ENCODE peak calls at places on chromosomes 2 and 18, in five cellular contexts. G is adipocyte, O is heart left ventricle, B is T-cell, E is bronchial epithelial cell. S is an unnamed sample.

GRCh38 chr2:15553519-15553918 is 7.6 kb downstream of the NBAS start:
- DNase-seq in G (no peak), O (no peak), B (no peak), E (no peak), S (no peak)

GRCh38 chr2:16281451-16282330 is 341.3 kb downstream of the MYCN start:
- DNase-seq in G (no peak), O (no peak), B (no peak), E (peak; percentile 52), S (peak; percentile 50)

GRCh38 chr18:4450065-4450676 is 4.9 kb downstream of the DLGAP1 start:
- DNase-seq in G (no peak), O (no peak), B (no peak), E (no peak), S (no peak)

GRCh38 chr2:175363719-175364118 is 182.2 kb upstream of the ATP5MC3 start:
- DNase-seq in G (no peak), O (no peak), B (no peak), E (no peak), S (no peak)

GRCh38 chr2:228869601-228870264 is 401.4 kb downstream of the PID1 start:
- DNase-seq in G (peak; percentile 42), O (no peak), B (no peak), E (no peak), S (no peak)

GRCh38 chr2:172178035-172178434 is 75.3 kb upstream of the DLX2 start:
- DNase-seq in G (no peak), O (no peak), B (no peak), E (peak; percentile 90), S (no peak)

GRCh38 chr2:184577056-184577455 is 21.3 kb upstream of the ZNF804A start:
- DNase-seq in G (no peak), O (no peak), B (no peak), E (no peak), S (no peak)

GRCh38 chr2:241355983-241356870 is at the start of gene FARP2:
- DNase-seq in G (peak; percentile 100), O (peak; percentile 100), B (peak; percentile 99), E (peak; percentile 92), S (peak; percentile 100)

GRCh38 chr2:227643990-227644551 is 22.5 kb upstream of the SCYGR5 start:
- DNase-seq in G (no peak), O (no peak), B (no peak), E (no peak), S (no peak)

GRCh38 chr2:205524656-205525055 is 157.6 kb upstream of the NRP2 start:
- DNase-seq in G (no peak), O (no peak), B (no peak), E (peak; percentile 37), S (no peak)

GRCh38 chr2:233463586-233463985 is 103.0 kb downstream of the USP40 start:
- DNase-seq in G (no peak), O (no peak), B (no peak), E (no peak), S (no peak)

GRCh38 chr2:44104855-44105271 is 63.8 kb upstream of the PPM1B start:
- DNase-seq in G (no peak), O (no peak), B (no peak), E (no peak), S (no peak)

GRCh38 chr2:70541481-70542020 is 12.1 kb downstream of the TGFA start:
- DNase-seq in G (no peak), O (no peak), B (no peak), E (peak; percentile 81), S (no peak)

GRCh38 chr2:176612736-176613135 is 343.5 kb downstream of the MTX2 start:
- DNase-seq in G (no peak), O (no peak), B (no peak), E (peak; percentile 82), S (no peak)

GRCh38 chr18:67266591-67267237 is 249.8 kb downstream of the DSEL start:
- DNase-seq in G (peak; percentile 83), O (no peak), B (no peak), E (peak; percentile 84), S (no peak)

GRCh38 chr2:236636261-236636660 is 66.6 kb downstream of the ACKR3 start:
- DNase-seq in G (no peak), O (no peak), B (no peak), E (no peak), S (no peak)

GRCh38 chr2:220994841-220995240 is 577.3 kb downstream of the EPHA4 start:
- DNase-seq in G (no peak), O (no peak), B (no peak), E (no peak), S (no peak)

GRCh38 chr2:31411771-31412170 is 2.8 kb downstream of the XDH start:
- DNase-seq in G (no peak), O (no peak), B (no peak), E (peak; percentile 74), S (no peak)

GRCh38 chr2:60549250-60550150 is 4.0 kb downstream of the BCL11A start:
- DNase-seq in G (peak; percentile 63), O (peak; percentile 72), B (no peak), E (no peak), S (peak; percentile 26)

GRCh38 chr2:40431600-40431955 is 20.3 kb downstream of the SLC8A1 start:
- DNase-seq in G (peak; percentile 68), O (peak; percentile 71), B (no peak), E (peak; percentile 68), S (no peak)

GRCh38 chr2:64823794-64824193 is 165.4 kb upstream of the SLC1A4 start:
- DNase-seq in G (no peak), O (no peak), B (no peak), E (no peak), S (no peak)

GRCh38 chr2:118683460-118683859 is 164.0 kb downstream of the EN1 start:
- DNase-seq in G (no peak), O (no peak), B (no peak), E (no peak), S (no peak)

GRCh38 chr2:5923957-5924945 is 232.1 kb downstream of the SOX11 start:
- DNase-seq in G (no peak), O (no peak), B (no peak), E (no peak), S (no peak)

GRCh38 chr18:59839931-59840685 is 59.7 kb upstream of the PMAIP1 start:
- DNase-seq in G (no peak), O (no peak), B (no peak), E (no peak), S (no peak)

GRCh38 chr2:2663401-2664036 is 332.4 kb upstream of the MYT1L start:
- DNase-seq in G (no peak), O (no peak), B (no peak), E (no peak), S (no peak)

GRCh38 chr2:238154570-238154969 is 4.2 kb upstream of the ERFE start:
- DNase-seq in G (no peak), O (peak; percentile 7), B (no peak), E (no peak), S (no peak)

GRCh38 chr18:62603211-62603610 is 80.4 kb downstream of the ZCCHC2 start:
- DNase-seq in G (no peak), O (no peak), B (no peak), E (no peak), S (no peak)

GRCh38 chr18:68837665-68838390 is 39.9 kb downstream of the CCDC102B start:
- DNase-seq in G (no peak), O (no peak), B (no peak), E (no peak), S (no peak)

GRCh38 chr2:109021895-109022300 is 32.9 kb upstream of the EDAR start:
- DNase-seq in G (no peak), O (no peak), B (no peak), E (no peak), S (no peak)

GRCh38 chr2:40430741-40431599 is 20.9 kb downstream of the SLC8A1 start:
- DNase-seq in G (peak; percentile 69), O (no peak), B (no peak), E (no peak), S (no peak)

GRCh38 chr2:202084265-202084664 is 11.2 kb downstream of the KIAA2012 start:
- DNase-seq in G (peak; percentile 35), O (no peak), B (no peak), E (peak; percentile 24), S (no peak)

S was measured in thyroid gland.